ENCODE peak calls at places on chromosomes 6 and 20, in eight cellular contexts. C is WTC11, S is GM20000, X is fibroblast of lung, G is body of pancreas, Q is fibroblast of pulmonary artery, N is HFFc6, D is GM13977. M is an unnamed sample.

GRCh38 chr6:156807795-156808194 is 30.6 kb downstream of the ARID1B start:
- DNase-seq in S (no peak), Q (no peak), X (no peak), N (no peak), C (no peak), D (no peak), G (no peak), M (no peak)

GRCh38 chr6:136582702-136583471 is 32.7 kb upstream of the MAP7 start:
- DNase-seq in C (no peak), D (no peak), S (no peak), G (no peak), X (peak), Q (peak), N (peak), M (no peak)

GRCh38 chr6:167974644-167975344 is 22.7 kb upstream of the KIF25 start:
- DNase-seq in D (no peak), S (no peak), G (no peak), Q (no peak), X (peak), N (no peak), C (no peak), M (no peak)

GRCh38 chr20:56163806-56164205 is 84.7 kb upstream of the MC3R start:
- DNase-seq in Q (no peak), C (no peak), N (no peak), S (no peak), D (no peak), G (no peak), X (no peak), M (no peak)

GRCh38 chr20:32437391-32438074 is 79.4 kb downstream of the ASXL1 start:
- DNase-seq in G (peak), S (no peak), N (no peak), C (no peak), Q (no peak), D (no peak), X (no peak), M (no peak)

GRCh38 chr6:100099189-100100074 is 105.4 kb upstream of the MCHR2 start:
- DNase-seq in S (peak), N (peak), X (peak), D (peak), Q (peak), C (no peak), G (no peak), M (no peak)

GRCh38 chr6:136330634-136331033 is 41.0 kb upstream of the BCLAF1 start:
- DNase-seq in Q (no peak), G (no peak), N (no peak), C (no peak), S (no peak), D (no peak), X (no peak), M (no peak)

GRCh38 chr6:2877960-2878359 is 25.1 kb downstream of the SERPINB9 start:
- DNase-seq in S (no peak), N (no peak), X (no peak), D (no peak), G (no peak), C (no peak), Q (no peak), M (no peak)

GRCh38 chr6:39493174-39493573 is 170.7 kb upstream of the KCNK16 start:
- DNase-seq in G (no peak), S (no peak), C (no peak), N (no peak), X (peak), Q (peak), D (no peak), M (no peak)

GRCh38 chr6:144266091-144266649 is 19.0 kb upstream of the UTRN start:
- DNase-seq in C (peak), Q (peak), X (peak), N (no peak), S (no peak), G (peak), D (no peak), M (no peak)

GRCh38 chr20:13348301-13349239 is 127.5 kb downstream of the ISM1 start:
- DNase-seq in S (no peak), C (no peak), G (no peak), X (peak), N (no peak), Q (peak), D (no peak), M (no peak)

GRCh38 chr20:43726811-43727338 is at the start of gene GTSF1L:
- DNase-seq in S (no peak), X (peak), Q (peak), G (no peak), C (no peak), D (no peak), N (peak), M (no peak)

GRCh38 chr20:38664284-38664683 is 60.0 kb upstream of the SLC32A1 start:
- DNase-seq in S (no peak), G (no peak), D (no peak), N (no peak), Q (no peak), C (no peak), X (no peak), M (no peak)

GRCh38 chr6:127051571-127052260 is 66.8 kb upstream of the RSPO3 start:
- DNase-seq in G (no peak), X (peak), Q (peak), D (no peak), N (peak), C (no peak), S (no peak), M (no peak)

GRCh38 chr6:44237021-44237812 is 9.7 kb upstream of the HSP90AB1 start:
- DNase-seq in Q (peak), N (peak), D (peak), G (peak), X (peak), C (peak), S (peak), M (peak)

GRCh38 chr6:31826793-31827285 is 699 bp upstream of the HSPA1B start:
- DNase-seq in S (no peak), G (peak), N (peak), X (peak), C (peak), D (peak), Q (peak), M (no peak)

GRCh38 chr6:49550413-49551125 is at the start of gene C6orf141:
- DNase-seq in S (peak), N (no peak), C (peak), Q (no peak), D (peak), X (peak), G (peak), M (no peak)

GRCh38 chr6:54204921-54205511 is 93.8 kb downstream of the MLIP start:
- DNase-seq in C (no peak), Q (peak), X (peak), S (no peak), G (no peak), N (no peak), D (no peak), M (no peak)

GRCh38 chr6:167750956-167751358 is 75.8 kb upstream of the AFDN start:
- DNase-seq in X (no peak), G (peak), Q (no peak), S (no peak), C (peak), N (no peak), D (no peak), M (no peak)

GRCh38 chr20:52410182-52410647 is 218.6 kb upstream of the ZFP64 start:
- DNase-seq in N (no peak), X (peak), Q (peak), C (no peak), S (no peak), D (no peak), G (no peak), M (no peak)

GRCh38 chr20:4325548-4326187 is 310.3 kb upstream of the RNF24 start:
- DNase-seq in D (no peak), G (no peak), Q (no peak), X (no peak), N (no peak), S (no peak), C (no peak), M (no peak)

GRCh38 chr20:36384022-36384619 is 78.0 kb downstream of the DLGAP4 start:
- DNase-seq in G (no peak), Q (peak), S (peak), N (peak), D (peak), C (peak), X (peak), M (no peak)

GRCh38 chr6:3422457-3422816 is 34.4 kb downstream of the SLC22A23 start:
- DNase-seq in S (no peak), N (no peak), G (no peak), D (no peak), C (no peak), X (no peak), Q (no peak), M (no peak)

GRCh38 chr6:127120787-127121636 is 2.5 kb downstream of the RSPO3 start:
- DNase-seq in G (peak), N (peak), D (peak), C (peak), S (peak), Q (peak), X (peak), M (peak)

GRCh38 chr6:135600931-135601330 is 103.4 kb upstream of the AHI1 start:
- DNase-seq in N (no peak), S (no peak), C (no peak), Q (no peak), D (no peak), X (no peak), G (no peak), M (no peak)

GRCh38 chr20:25468126-25469075 is 60.9 kb downstream of the GINS1 start:
- DNase-seq in Q (no peak), X (no peak), D (no peak), S (no peak), G (no peak), C (no peak), N (no peak), M (no peak)

GRCh38 chr6:11413112-11413687 is 124.3 kb upstream of the TMEM170B start:
- DNase-seq in Q (no peak), X (no peak), G (no peak), N (no peak), D (no peak), C (no peak), S (no peak), M (no peak)
- TF ChIP-seq CTCF in Q (no peak), X (no peak), G (no peak), N (peak), D (peak), C (no peak), S (peak), M (no peak)

GRCh38 chr6:85537055-85537494 is 56.6 kb downstream of the SNX14 start:
- DNase-seq in G (no peak), N (peak), Q (peak), S (peak), D (peak), X (no peak), C (no peak), M (no peak)
- TF ChIP-seq CTCF in G (no peak), N (peak), Q (peak), S (no peak), D (peak), X (peak), C (peak), M (no peak)

GRCh38 chr6:161198176-161198575 is 75.7 kb downstream of the AGPAT4 start:
- DNase-seq in S (no peak), N (no peak), Q (peak), X (peak), C (no peak), D (no peak), G (no peak), M (no peak)

GRCh38 chr6:161199845-161200244 is 74.0 kb downstream of the AGPAT4 start:
- DNase-seq in S (no peak), Q (no peak), G (no peak), N (no peak), D (no peak), C (no peak), X (no peak), M (no peak)

GRCh38 chr6:161198781-161199505 is 74.9 kb downstream of the AGPAT4 start:
- DNase-seq in N (no peak), Q (no peak), G (no peak), X (no peak), D (no peak), C (no peak), S (no peak), M (no peak)

GRCh38 chr6:161204866-161205557 is 68.8 kb downstream of the AGPAT4 start:
- DNase-seq in C (no peak), X (peak), N (no peak), S (no peak), D (no peak), Q (no peak), G (no peak), M (no peak)

DNA sequence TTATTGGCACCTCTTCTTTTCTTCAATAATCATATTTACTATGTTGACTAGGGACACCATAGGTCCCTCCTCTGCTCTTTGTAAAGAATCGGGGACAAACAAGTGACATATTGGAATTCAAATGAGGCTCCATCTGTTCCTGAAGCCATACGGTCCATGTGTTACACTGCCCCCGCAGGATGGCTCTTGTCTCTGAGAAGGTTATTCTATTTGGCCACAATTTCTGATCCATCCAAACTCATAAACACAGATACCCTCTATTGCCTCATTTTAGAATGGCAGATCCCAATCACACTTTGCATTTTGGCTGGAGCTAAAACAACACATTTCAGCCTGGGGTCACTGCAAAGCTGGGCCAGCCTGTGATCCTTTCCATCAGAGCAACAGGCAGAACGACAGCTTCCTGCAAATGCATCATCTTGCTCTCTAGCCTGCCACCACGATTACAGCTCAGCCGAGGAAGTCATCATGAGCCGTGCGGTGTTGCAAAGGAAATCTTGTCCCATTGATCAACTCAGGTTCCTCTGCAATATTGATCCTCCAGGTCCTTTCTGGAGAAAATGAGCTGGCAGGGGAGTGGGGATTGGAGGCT is 73.2 kb downstream of the AGPAT4 start:
- DNase-seq in D (no peak), N (no peak), X (no peak), Q (no peak), C (no peak), S (no peak), G (no peak), M (no peak)
- TF ChIP-seq CTCF in D (no peak), N (peak), X (peak), Q (peak), C (no peak), S (no peak), G (no peak), M (no peak)

GRCh38 chr6:55543633-55544309 is 35.2 kb downstream of the HMGCLL1 start:
- DNase-seq in D (no peak), C (peak), X (no peak), S (no peak), Q (no peak), G (no peak), N (no peak), M (no peak)
- TF ChIP-seq CTCF in D (no peak), C (no peak), X (no peak), S (no peak), Q (no peak), G (no peak), N (no peak), M (no peak)

DNA sequence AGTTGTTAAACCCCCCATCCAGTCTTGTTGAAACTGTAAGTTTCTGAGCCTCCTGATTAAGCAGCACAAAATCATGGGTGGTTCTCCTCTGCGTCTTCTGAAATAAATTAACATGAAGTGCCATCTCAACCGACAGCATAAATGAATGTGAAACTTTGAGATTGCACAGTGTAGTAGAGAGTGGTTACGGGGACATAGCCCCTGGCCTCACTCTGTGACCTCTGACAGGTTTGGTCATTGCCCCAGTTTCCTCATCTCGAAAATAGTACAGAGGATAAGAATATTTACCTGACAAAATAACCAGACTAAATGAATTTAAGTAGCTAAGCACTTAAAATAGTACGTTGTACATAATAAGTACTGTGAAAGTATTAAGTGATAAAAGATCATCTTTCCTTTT is 19.1 kb downstream of the NKX2-4 start:
- DNase-seq in G (no peak), X (no peak), C (no peak), N (no peak), Q (no peak), S (no peak), D (no peak), M (no peak)
- TF ChIP-seq CTCF in G (no peak), X (no peak), C (no peak), N (no peak), Q (no peak), S (no peak), D (no peak), M (no peak)

GRCh38 chr6:14321992-14322772 is 204.6 kb downstream of the CD83 start:
- DNase-seq in X (no peak), G (no peak), Q (no peak), S (no peak), N (no peak), C (peak), D (no peak), M (no peak)
- TF ChIP-seq CTCF in X (peak), G (no peak), Q (peak), S (no peak), N (peak), C (no peak), D (no peak), M (no peak)

DNA sequence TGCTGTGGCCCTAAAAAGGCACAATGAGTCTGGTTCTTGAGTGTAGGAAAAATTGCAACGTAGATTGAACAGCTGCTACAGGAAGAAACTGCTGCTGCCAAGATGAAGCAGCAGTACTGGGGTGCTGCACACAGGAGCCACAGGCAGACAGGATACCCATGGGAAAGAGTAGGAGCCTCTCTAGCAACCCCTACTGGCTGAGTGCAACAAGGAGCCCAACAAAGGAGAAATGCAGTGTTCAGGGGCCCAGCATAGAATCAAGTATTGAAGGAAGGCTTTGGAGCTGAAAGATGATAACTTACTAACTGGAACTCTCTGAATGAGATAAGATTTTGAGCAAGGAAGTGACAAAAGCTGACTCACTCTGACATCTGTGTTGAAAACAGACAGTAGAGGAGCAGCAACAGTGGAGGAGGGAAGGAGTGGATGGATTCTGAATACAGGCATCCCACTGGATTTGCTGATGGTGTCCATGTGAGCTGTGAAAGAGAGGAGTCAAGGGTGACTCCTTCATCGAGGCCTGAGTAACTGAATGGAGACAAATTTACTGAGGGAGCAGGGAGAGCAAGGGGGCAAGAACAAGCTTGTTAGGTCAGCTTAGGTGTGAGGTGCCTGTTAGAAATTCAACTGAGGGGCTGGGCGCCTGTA is 534.7 kb upstream of the JARID2 start:
- DNase-seq in S (peak), D (peak), C (peak), X (peak), G (no peak), N (peak), Q (peak), M (no peak)
- TF ChIP-seq CTCF in S (peak), D (peak), C (peak), X (peak), G (peak), N (peak), Q (peak), M (no peak)